ENCODE peak calls at places on chromosomes 6 and 20, in four cellular contexts. One of them, this sample, is unnamed.

GRCh38 chr20:9290331-9290730 is 221.4 kb downstream of the PLCB4 start:
- DNase-seq in lung microvascular endothelial cell: no peak
- DNase-seq in amniotic stem cell: no peak
- DNase-seq in NCI-H2081: no peak
- DNase-seq in this sample: no peak

GRCh38 chr20:9087531-9088217 is 18.8 kb downstream of the PLCB4 start:
- DNase-seq in lung microvascular endothelial cell: no peak
- DNase-seq in amniotic stem cell: no peak
- DNase-seq in NCI-H2081: peak
- DNase-seq in this sample: no peak

GRCh38 chr20:14093652-14094051 is 98.3 kb downstream of the MACROD2 start:
- DNase-seq in lung microvascular endothelial cell: no peak
- DNase-seq in amniotic stem cell: no peak
- DNase-seq in NCI-H2081: peak
- DNase-seq in this sample: no peak

GRCh38 chr20:25227317-25227831 is 20.5 kb upstream of the PYGB start:
- DNase-seq in lung microvascular endothelial cell: peak
- DNase-seq in amniotic stem cell: no peak
- DNase-seq in NCI-H2081: no peak
- DNase-seq in this sample: no peak

GRCh38 chr6:37874726-37875125 is 55.2 kb downstream of the ZFAND3 start:
- DNase-seq in lung microvascular endothelial cell: no peak
- DNase-seq in amniotic stem cell: no peak
- DNase-seq in NCI-H2081: no peak
- DNase-seq in this sample: no peak

GRCh38 chr20:32252189-32252588 is 25.3 kb upstream of the KIF3B start:
- DNase-seq in lung microvascular endothelial cell: no peak
- DNase-seq in amniotic stem cell: no peak
- DNase-seq in NCI-H2081: no peak
- DNase-seq in this sample: no peak

GRCh38 chr6:29850011-29850553 is 22.5 kb downstream of the HLA-G start:
- DNase-seq in lung microvascular endothelial cell: peak
- DNase-seq in amniotic stem cell: no peak
- DNase-seq in NCI-H2081: no peak
- DNase-seq in this sample: peak

GRCh38 chr6:12138377-12138776 is 126.3 kb downstream of the HIVEP1 start:
- DNase-seq in lung microvascular endothelial cell: no peak
- DNase-seq in amniotic stem cell: no peak
- DNase-seq in NCI-H2081: no peak
- DNase-seq in this sample: no peak

GRCh38 chr6:29465279-29465678 is 8.3 kb downstream of the OR2H1 start:
- DNase-seq in lung microvascular endothelial cell: no peak
- DNase-seq in amniotic stem cell: no peak
- DNase-seq in NCI-H2081: no peak
- DNase-seq in this sample: no peak

This sample was measured in tibial artery.